ENCODE peak calls at places on chromosomes 2 and 18, in five cellular contexts. G, F, J, S and K are unnamed samples.

GRCh38 chr2:1550658-1551316 is 137.5 kb downstream of the TPO start:
- DNase-seq in F (peak; percentile 18), S (peak; percentile 95), J (peak; percentile 75), G (peak; percentile 66), K (peak; percentile 76)

GRCh38 chr2:69936913-69937312 is 22.0 kb downstream of the MXD1 start:
- DNase-seq in G (no peak), J (no peak), S (no peak), F (no peak), K (no peak)

GRCh38 chr2:95349568-95350319 is 52.6 kb downstream of the KCNIP3 start:
- DNase-seq in J (peak; percentile 44), S (no peak), F (no peak), G (no peak), K (no peak)

GRCh38 chr2:75403991-75404428 is 156.7 kb downstream of the EVA1A start:
- DNase-seq in F (peak; percentile 39), S (no peak), G (peak; percentile 48), J (no peak), K (peak; percentile 21)

GRCh38 chr2:50491541-50492114 is 540.3 kb downstream of the NRXN1 start:
- DNase-seq in G (peak; percentile 2), J (no peak), F (peak; percentile 12), S (no peak), K (peak; percentile 48)

GRCh38 chr2:8236391-8236790 is 445.5 kb upstream of the ID2 start:
- DNase-seq in S (no peak), G (no peak), F (no peak), J (no peak), K (no peak)

GRCh38 chr2:137947032-137947713 is 17.1 kb upstream of the HNMT start:
- DNase-seq in G (no peak), S (no peak), J (no peak), F (no peak), K (no peak)

GRCh38 chr18:10015941-10016819 is 102.4 kb downstream of the VAPA start:
- DNase-seq in S (no peak), F (no peak), J (peak; percentile 78), G (no peak), K (no peak)

GRCh38 chr18:25284861-25285574 is 66.9 kb downstream of the ZNF521 start:
- DNase-seq in F (no peak), G (no peak), S (no peak), J (no peak), K (no peak)

GRCh38 chr2:205772983-205773382 is 90.7 kb downstream of the NRP2 start:
- DNase-seq in J (no peak), G (no peak), F (no peak), S (no peak), K (no peak)

GRCh38 chr2:14514001-14514400 is 118.5 kb upstream of the LRATD1 start:
- DNase-seq in F (no peak), J (no peak), S (no peak), G (no peak), K (no peak)

GRCh38 chr2:227890495-227891079 is 19.2 kb downstream of the DAW1 start:
- DNase-seq in S (no peak), J (no peak), G (peak; percentile 23), F (peak; percentile 40), K (no peak)

GRCh38 chr2:189164732-189165131 is 14.8 kb downstream of the COL5A2 start:
- DNase-seq in J (peak; percentile 66), S (no peak), F (no peak), G (no peak), K (no peak)

GRCh38 chr18:9637036-9637767 is 22.8 kb upstream of the PPP4R1 start:
- DNase-seq in F (no peak), S (no peak), G (no peak), J (no peak), K (no peak)

GRCh38 chr18:986552-986951 is 81.9 kb downstream of the ADCYAP1 start:
- DNase-seq in F (no peak), J (no peak), G (no peak), S (no peak), K (no peak)

GRCh38 chr18:63677490-63678225 is 16.0 kb upstream of the SERPINB3 start:
- DNase-seq in J (no peak), G (no peak), S (no peak), F (no peak), K (no peak)

GRCh38 chr2:6214471-6214870 is 522.3 kb downstream of the SOX11 start:
- DNase-seq in J (no peak), G (no peak), S (no peak), F (no peak), K (no peak)

GRCh38 chr2:42047488-42048317 is at the start of gene PKDCC:
- DNase-seq in S (peak; percentile 93), G (peak; percentile 77), J (peak; percentile 95), F (no peak), K (peak; percentile 86)

GRCh38 chr2:63003349-63003748 is 47.3 kb upstream of the OTX1 start:
- DNase-seq in F (no peak), G (no peak), S (no peak), J (no peak), K (no peak)

GRCh38 chr2:33727361-33728032 is 128.4 kb upstream of the FAM98A start:
- DNase-seq in F (no peak), J (no peak), S (no peak), G (no peak), K (no peak)

GRCh38 chr2:163800889-163801498 is 65.2 kb upstream of the FIGN start:
- DNase-seq in S (no peak), J (no peak), G (no peak), F (no peak), K (peak; percentile 80)

GRCh38 chr2:233929352-233929843 is 12.2 kb downstream of the TRPM8 start:
- DNase-seq in J (no peak), S (no peak), G (peak; percentile 8), F (peak; percentile 21), K (peak; percentile 29)

GRCh38 chr2:74002515-74003391 is 18.0 kb downstream of the TET3 start:
- DNase-seq in F (no peak), G (no peak), J (peak; percentile 90), S (peak; percentile 94), K (peak; percentile 86)

GRCh38 chr18:63567276-63567675 is 19.9 kb upstream of the SERPINB13 start:
- DNase-seq in G (no peak), J (no peak), F (no peak), S (no peak), K (no peak)

GRCh38 chr2:211085056-211085680 is 528.8 kb downstream of the CPS1 start:
- DNase-seq in G (no peak), J (no peak), F (peak; percentile 44), S (no peak), K (peak; percentile 35)

GRCh38 chr2:47437287-47437686 is 34.3 kb downstream of the MSH2 start:
- DNase-seq in F (no peak), S (no peak), J (no peak), G (no peak), K (no peak)

GRCh38 chr2:47019532-47019931 is 103.9 kb upstream of the MCFD2 start:
- DNase-seq in S (no peak), F (no peak), G (no peak), J (no peak), K (no peak)

GRCh38 chr18:35231052-35231451 is 9.8 kb upstream of the ZNF397 start:
- DNase-seq in J (peak; percentile 87), F (peak; percentile 82), S (peak; percentile 84), G (peak; percentile 55), K (peak; percentile 85)

GRCh38 chr2:207847807-207848544 is 78.3 kb upstream of the FZD5 start:
- DNase-seq in S (no peak), G (peak; percentile 25), J (no peak), F (no peak), K (peak; percentile 45)

GRCh38 chr2:173059292-173059691 is 16.4 kb upstream of the MAP3K20 start:
- DNase-seq in G (no peak), S (no peak), J (no peak), F (no peak), K (no peak)

GRCh38 chr2:173066887-173067676 is 8.6 kb upstream of the MAP3K20 start:
- DNase-seq in G (no peak), F (no peak), J (no peak), S (no peak), K (no peak)

GRCh38 chr2:173062806-173063205 is 12.8 kb upstream of the MAP3K20 start:
- DNase-seq in G (no peak), S (no peak), J (no peak), F (no peak), K (no peak)

GRCh38 chr2:173059941-173060575 is 15.6 kb upstream of the MAP3K20 start:
- DNase-seq in G (no peak), S (no peak), J (no peak), F (no peak), K (no peak)

GRCh38 chr2:173064231-173064805 is 11.3 kb upstream of the MAP3K20 start:
- DNase-seq in G (no peak), J (no peak), F (no peak), S (no peak), K (no peak)
- H3K4me1 ChIP-seq in G (no peaks in the 10 kb centered on the region), J (no peaks in the 10 kb centered on the region), F (no peaks in the 10 kb centered on the region), S (no peaks in the 10 kb centered on the region), K (peaks cover 14% of the 10 kb centered on the region)

DNA sequence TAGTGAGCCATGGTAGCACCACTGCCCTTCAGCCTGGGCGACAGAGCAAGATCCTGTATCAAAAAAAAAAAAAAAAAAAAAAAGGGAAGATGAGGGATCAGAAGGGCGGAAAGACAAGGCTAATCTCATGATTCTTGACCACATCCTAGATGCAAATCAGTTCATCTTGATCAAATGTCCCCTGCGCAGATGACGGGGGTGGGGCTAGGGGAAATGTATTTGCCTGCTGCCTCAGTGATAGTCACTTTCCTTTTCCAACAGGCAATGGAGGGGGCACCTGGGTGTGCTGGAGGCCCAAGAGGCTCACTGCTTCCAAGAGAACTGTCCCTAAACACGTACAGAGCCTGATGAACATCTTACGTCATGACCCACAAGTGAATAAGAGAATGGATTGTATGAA is 3.6 kb upstream of the EMILIN2 start:
- DNase-seq in S (no peak), J (no peak), F (no peak), G (no peak), K (no peak)
- H3K27me3 ChIP-seq in S (peaks cover 15% of the 10 kb centered on the region), J (peaks cover 18% of the 10 kb centered on the region), F (no peaks in the 10 kb centered on the region), G (no peaks in the 10 kb centered on the region), K (peaks cover 46% of the 10 kb centered on the region)

GRCh38 chr2:86703704-86704370 is 16.3 kb upstream of the RMND5A start:
- DNase-seq in J (no peak), F (peak; percentile 83), S (no peak), G (no peak), K (peak; percentile 15)
- H3K4me3 ChIP-seq in J (no peak overlapping the region), F (peak overlapping the region; percentile 38), S (peak overlapping the region; percentile 18), G (no peak overlapping the region), K (no peak overlapping the region)

DNA sequence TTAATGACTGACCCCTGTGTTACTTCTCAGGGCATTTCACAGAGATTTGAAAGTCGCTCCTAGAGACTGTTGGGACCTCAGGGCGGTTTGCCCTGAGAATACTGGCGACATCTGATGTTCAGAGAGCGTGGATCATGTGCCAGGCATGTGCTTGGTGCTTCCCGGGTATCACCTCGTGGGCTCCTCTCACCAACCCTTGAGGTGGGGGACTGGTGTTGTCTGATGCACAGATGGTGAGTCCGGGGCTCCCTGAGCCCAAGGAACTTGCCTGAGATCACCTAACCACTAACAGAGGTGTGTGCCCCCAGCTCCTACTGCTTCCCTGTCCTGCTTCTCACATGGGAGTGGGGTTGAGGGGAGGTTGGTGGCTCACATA is 16.2 kb downstream of the ATOH8 start:
- DNase-seq in S (no peak), F (no peak), G (no peak), J (no peak), K (no peak)
- H3K4me1 ChIP-seq in S (peaks cover 18% of the 10 kb centered on the region), F (peaks cover 58% of the 10 kb centered on the region), G (peaks cover 22% of the 10 kb centered on the region), J (no peaks in the 10 kb centered on the region), K (peaks cover 2% of the 10 kb centered on the region)

GRCh38 chr2:236917164-236917563 is 168.5 kb upstream of the COPS8 start:
- DNase-seq in F (no peak), G (no peak), S (no peak), J (no peak), K (no peak)
- H3K27me3 ChIP-seq in F (peaks cover 66% of the 10 kb centered on the region), G (no peaks in the 10 kb centered on the region), S (no peaks in the 10 kb centered on the region), J (no peaks in the 10 kb centered on the region), K (no peaks in the 10 kb centered on the region)

GRCh38 chr2:181309161-181309560 is 148.0 kb upstream of the ITGA4 start:
- DNase-seq in J (no peak), G (no peak), S (no peak), F (no peak), K (no peak)
- H3K4me3 ChIP-seq in J (no peak overlapping the region), G (no peak overlapping the region), S (no peak overlapping the region), F (no peak overlapping the region), K (no peak overlapping the region)